ENCODE peak calls at places on chromosomes 12 and 14, in nine cellular contexts. R is activated CD8-positive, alpha-beta memory T cell treated with anti-CD3 and anti-CD28 coated beads for 4 hours; M is NCI-H460; W is choroid plexus epithelial cell; P is GM12865; E is DMS79 treated with DMSO at 0.1 percent for 48 hours; H is ELF-1; J is HT1080; K is iPS DF 6.9. V is an unnamed sample.

GRCh38 chr12:116337312-116337711 is 59.8 kb upstream of the MED13L start:
- DNase-seq in R (no peak), M (no peak), W (no peak), P (no peak), E (no peak), H (no peak), J (no peak), K (no peak), V (no peak)

GRCh38 chr12:47020211-47020821 is 59.1 kb upstream of the PCED1B start:
- DNase-seq in R (no peak), M (no peak), W (no peak), P (no peak), E (no peak), H (no peak), J (no peak), K (no peak), V (no peak)

GRCh38 chr12:55847033-55847432 is 4.3 kb upstream of the MMP19 start:
- DNase-seq in R (no peak), M (no peak), W (peak), P (no peak), E (no peak), H (no peak), J (peak), K (no peak), V (no peak)

GRCh38 chr12:122843472-122843871 is 8.2 kb downstream of the HIP1R start:
- DNase-seq in R (no peak), M (no peak), W (no peak), P (no peak), E (no peak), H (no peak), J (no peak), K (no peak), V (no peak)

GRCh38 chr12:71201136-71201679 is 43.4 kb upstream of the TSPAN8 start:
- DNase-seq in R (no peak), M (no peak), W (no peak), P (no peak), E (no peak), H (no peak), J (no peak), K (no peak), V (no peak)

GRCh38 chr14:102000902-102001301 is 36.5 kb downstream of the DYNC1H1 start:
- DNase-seq in R (no peak), M (no peak), W (no peak), P (no peak), E (no peak), H (no peak), J (no peak), K (no peak), V (no peak)

GRCh38 chr12:49543221-49543913 is 4.5 kb downstream of the KCNH3 start:
- DNase-seq in R (no peak), M (no peak), W (no peak), P (no peak), E (no peak), H (no peak), J (no peak), K (no peak), V (no peak)

GRCh38 chr14:54169254-54169924 is 212.8 kb upstream of the BMP4 start:
- DNase-seq in R (no peak), M (no peak), W (no peak), P (no peak), E (no peak), H (no peak), J (peak), K (no peak), V (no peak)

GRCh38 chr12:31263661-31264060 is 62.3 kb downstream of the SINHCAF start:
- DNase-seq in R (no peak), M (no peak), W (no peak), P (no peak), E (no peak), H (no peak), J (peak), K (no peak), V (no peak)

GRCh38 chr12:57173089-57173488 is 25.7 kb upstream of the LRP1-AS start:
- DNase-seq in R (no peak), M (peak), W (no peak), P (no peak), E (no peak), H (peak), J (no peak), K (no peak), V (peak)

GRCh38 chr12:7190268-7191055 is 976 bp downstream of the PEX5 start:
- DNase-seq in R (no peak), M (no peak), W (no peak), P (peak), E (peak), H (no peak), J (peak), K (no peak), V (no peak)

GRCh38 chr12:20822925-20823324 is 12.4 kb downstream of the SLCO1B3 start:
- DNase-seq in R (no peak), M (no peak), W (no peak), P (no peak), E (no peak), H (no peak), J (no peak), K (no peak), V (no peak)

GRCh38 chr14:71163842-71164500 is 256.7 kb downstream of the PCNX1 start:
- DNase-seq in R (no peak), M (no peak), W (no peak), P (no peak), E (peak), H (no peak), J (no peak), K (no peak), V (no peak)

GRCh38 chr12:93322784-93323183 is 54.9 kb upstream of the NUDT4 start:
- DNase-seq in R (no peak), M (no peak), W (peak), P (peak), E (no peak), H (no peak), J (peak), K (no peak), V (no peak)

GRCh38 chr14:47207636-47208035 is 467.8 kb downstream of the MDGA2 start:
- DNase-seq in R (no peak), M (no peak), W (peak), P (no peak), E (no peak), H (no peak), J (peak), K (no peak), V (no peak)

GRCh38 chr12:24960222-24960855 is 11.4 kb upstream of the BCAT1 start:
- DNase-seq in R (no peak), M (peak), W (peak), P (peak), E (no peak), H (peak), J (peak), K (no peak), V (peak)

GRCh38 chr14:80425686-80426085 is 214.4 kb upstream of the DIO2 start:
- DNase-seq in R (no peak), M (peak), W (peak), P (no peak), E (no peak), H (no peak), J (peak), K (no peak), V (no peak)

GRCh38 chr12:93979189-93979588 is 169.2 kb upstream of the PLXNC1 start:
- DNase-seq in R (no peak), M (peak), W (peak), P (peak), E (no peak), H (no peak), J (no peak), K (peak), V (no peak)

GRCh38 chr12:47767197-47767724 is 5.8 kb upstream of the SLC48A1 start:
- DNase-seq in R (peak), M (no peak), W (peak), P (peak), E (peak), H (no peak), J (no peak), K (no peak), V (no peak)

GRCh38 chr12:83807906-83808305 is 1104.7 kb downstream of the SLC6A15 start:
- DNase-seq in R (no peak), M (no peak), W (no peak), P (no peak), E (no peak), H (no peak), J (no peak), K (no peak), V (no peak)

GRCh38 chr12:127582074-127582473 is 684.9 kb upstream of the TMEM132C start:
- DNase-seq in R (no peak), M (no peak), W (peak), P (no peak), E (no peak), H (no peak), J (no peak), K (no peak), V (no peak)

GRCh38 chr14:22602853-22603252 is 4.8 kb downstream of the ABHD4 start:
- DNase-seq in R (no peak), M (no peak), W (no peak), P (no peak), E (no peak), H (no peak), J (peak), K (no peak), V (no peak)

GRCh38 chr14:90760591-90761316 is 55.5 kb downstream of the TTC7B start:
- DNase-seq in R (no peak), M (peak), W (peak), P (no peak), E (peak), H (peak), J (peak), K (peak), V (no peak)

GRCh38 chr14:58060898-58061297 is 91.1 kb downstream of the ARMH4 start:
- DNase-seq in R (no peak), M (no peak), W (no peak), P (no peak), E (no peak), H (peak), J (no peak), K (no peak), V (no peak)

GRCh38 chr12:132490481-132491348 is 764 bp downstream of the FBRSL1 start:
- DNase-seq in R (no peak), M (no peak), W (peak), P (no peak), E (no peak), H (no peak), J (no peak), K (no peak), V (no peak)

GRCh38 chr12:65607271-65607880 is 216.9 kb upstream of the HMGA2 start:
- DNase-seq in R (no peak), M (no peak), W (no peak), P (no peak), E (no peak), H (peak), J (no peak), K (no peak), V (no peak)

GRCh38 chr12:10747730-10748129 is 24.6 kb upstream of the YBX3 start:
- DNase-seq in R (no peak), M (no peak), W (no peak), P (no peak), E (no peak), H (peak), J (no peak), K (no peak), V (no peak)

GRCh38 chr12:65164244-65164643 is 5.1 kb upstream of the LEMD3 start:
- DNase-seq in R (no peak), M (no peak), W (no peak), P (no peak), E (no peak), H (no peak), J (no peak), K (no peak), V (no peak)

GRCh38 chr12:49666176-49666575 is 41.0 kb downstream of the FMNL3 start:
- DNase-seq in R (no peak), M (no peak), W (no peak), P (no peak), E (no peak), H (no peak), J (no peak), K (no peak), V (no peak)

GRCh38 chr12:57229041-57229633 is 374 bp upstream of the SHMT2 start:
- DNase-seq in R (no peak), M (no peak), W (no peak), P (peak), E (no peak), H (no peak), J (no peak), K (no peak), V (no peak)

GRCh38 chr14:80364274-80364673 is 153.0 kb upstream of the DIO2 start:
- DNase-seq in R (no peak), M (peak), W (peak), P (peak), E (no peak), H (no peak), J (peak), K (no peak), V (no peak)

GRCh38 chr12:45314770-45315169 is 98.9 kb downstream of the ANO6 start:
- DNase-seq in R (no peak), M (no peak), W (no peak), P (no peak), E (no peak), H (no peak), J (no peak), K (no peak), V (no peak)

GRCh38 chr12:113102811-113103210 is 32.8 kb downstream of the RASAL1 start:
- DNase-seq in R (no peak), M (no peak), W (no peak), P (no peak), E (no peak), H (no peak), J (no peak), K (no peak), V (no peak)

GRCh38 chr14:23631702-23632460 is 4.3 kb upstream of the DHRS2 start:
- DNase-seq in R (peak), M (peak), W (peak), P (peak), E (peak), H (peak), J (peak), K (peak), V (peak)

GRCh38 chr12:124861492-124861891 is 2.2 kb downstream of the SCARB1 start:
- DNase-seq in R (no peak), M (peak), W (peak), P (peak), E (no peak), H (no peak), J (peak), K (no peak), V (no peak)

GRCh38 chr12:104136577-104136976 is 1.4 kb downstream of the NFYB start:
- DNase-seq in R (no peak), M (no peak), W (no peak), P (no peak), E (peak), H (no peak), J (peak), K (no peak), V (no peak)

V was measured in iPS DF 19.7.